ENCODE peak calls at places on chromosomes 5 and 9, in ten cellular contexts. L is stimulated activated CD8-positive, alpha-beta memory T cell treated with anti-CD3 and anti-CD28 coated beads, Interleukin-7, amount 100 ng/mL, for 24 hours; V is activated naive CD8-positive, alpha-beta T cell treated with anti-CD3 and anti-CD28 coated beads, Interleukin-2, amount 50 U/mL, for 24 hours; A is iris pigment epithelial cell; Q is left cardiac atrium; C is frontal cortex; W is AG08395; M is NAMALWA; T is hepatocyte; I is C1 segment of cervical spinal cord. Z is an unnamed sample.
A peak's percentile ranks its signal among the peaks of the same experiment; 100 is the strongest.

GRCh38 chr9:87678650-87679355 is 47.1 kb upstream of the CTSL start:
- DNase-seq in L (no peak), V (peak; percentile 30), A (peak; percentile 71), Q (peak; percentile 62), C (peak; percentile 61), W (peak; percentile 83), M (peak; percentile 52), T (peak; percentile 87), I (peak; percentile 16), Z (peak; percentile 57)

GRCh38 chr9:34337404-34337803 is 8.0 kb downstream of the NUDT2 start:
- DNase-seq in L (no peak), V (no peak), A (peak; percentile 23), Q (no peak), C (no peak), W (no peak), M (peak; percentile 33), T (no peak), I (no peak), Z (no peak)

GRCh38 chr5:102200861-102201260 is 95.2 kb downstream of the SLCO4C1 start:
- DNase-seq in L (no peak), V (no peak), A (no peak), Q (no peak), C (no peak), W (no peak), M (no peak), T (no peak), I (no peak), Z (no peak)

GRCh38 chr5:128532776-128533175 is 5.3 kb downstream of the FBN2 start:
- DNase-seq in L (no peak), V (no peak), A (no peak), Q (no peak), C (no peak), W (no peak), M (no peak), T (no peak), I (no peak), Z (peak; percentile 11)

GRCh38 chr5:154444559-154445421 is 1.0 kb upstream of the SAP30L start:
- DNase-seq in L (no peak), V (peak; percentile 31), A (no peak), Q (no peak), C (no peak), W (peak; percentile 15), M (peak; percentile 11), T (peak; percentile 33), I (no peak), Z (peak; percentile 37)

GRCh38 chr9:127971357-127972315 is 9.2 kb downstream of the EEIG1 start:
- DNase-seq in L (no peak), V (peak; percentile 22), A (no peak), Q (no peak), C (no peak), W (no peak), M (no peak), T (peak; percentile 30), I (no peak), Z (no peak)

GRCh38 chr5:68424799-68425537 is 209.4 kb downstream of the PIK3R1 start:
- DNase-seq in L (no peak), V (no peak), A (peak; percentile 73), Q (no peak), C (no peak), W (peak; percentile 69), M (no peak), T (no peak), I (no peak), Z (peak; percentile 20)

GRCh38 chr5:177369050-177369912 is 11.6 kb downstream of the RGS14 start:
- DNase-seq in L (no peak), V (peak; percentile 36), A (peak; percentile 26), Q (no peak), C (no peak), W (peak; percentile 55), M (peak; percentile 65), T (peak; percentile 57), I (no peak), Z (peak; percentile 21)

GRCh38 chr5:369151-369939 is 47.8 kb downstream of the AHRR start:
- DNase-seq in L (no peak), V (no peak), A (no peak), Q (no peak), C (no peak), W (no peak), M (no peak), T (no peak), I (no peak), Z (no peak)

GRCh38 chr9:70639853-70640814 is 225.7 kb upstream of the KLF9 start:
- DNase-seq in L (no peak), V (no peak), A (peak; percentile 67), Q (no peak), C (no peak), W (peak; percentile 78), M (peak; percentile 61), T (peak; percentile 73), I (peak; percentile 97), Z (peak; percentile 62)

GRCh38 chr5:150579462-150580400 is 60.7 kb upstream of the SYNPO start:
- DNase-seq in L (no peak), V (no peak), A (peak; percentile 30), Q (no peak), C (no peak), W (no peak), M (no peak), T (peak; percentile 64), I (no peak), Z (no peak)

GRCh38 chr5:9930156-9930555 is 300.0 kb upstream of the TAS2R1 start:
- DNase-seq in L (no peak), V (no peak), A (no peak), Q (no peak), C (no peak), W (no peak), M (no peak), T (no peak), I (no peak), Z (no peak)

GRCh38 chr5:160133071-160133917 is 14.0 kb upstream of the PWWP2A start:
- DNase-seq in L (no peak), V (no peak), A (peak; percentile 26), Q (peak; percentile 69), C (no peak), W (peak; percentile 35), M (no peak), T (peak; percentile 51), I (peak; percentile 21), Z (peak; percentile 9)

GRCh38 chr5:75992677-75993582 is 90.3 kb upstream of the SV2C start:
- DNase-seq in L (no peak), V (no peak), A (no peak), Q (no peak), C (no peak), W (no peak), M (peak; percentile 2), T (no peak), I (no peak), Z (no peak)

GRCh38 chr5:43370352-43370751 is 41.8 kb downstream of the CCL28 start:
- DNase-seq in L (no peak), V (no peak), A (no peak), Q (no peak), C (no peak), W (no peak), M (no peak), T (peak; percentile 39), I (no peak), Z (no peak)

GRCh38 chr9:61665330-61665751 is 475.5 kb downstream of the SPATA31A7 start:
- DNase-seq in L (no peak), V (no peak), A (no peak), Q (no peak), C (no peak), W (no peak), M (no peak), T (no peak), I (no peak), Z (no peak)

Z was measured in endothelial cell of umbilical vein.